ENCODE peak calls at places on chromosomes 6 and 20, in six cellular contexts. M is lower leg skin, T is cardiac fibroblast, R is H1, L is GM23338, D is foreskin fibroblast. W is an unnamed sample.

GRCh38 chr6:75203721-75204120 is 2.1 kb downstream of the COL12A1 start:
- DNase-seq in M (no peak), T (peak), R (no peak), L (no peak), D (peak), W (no peak)

GRCh38 chr6:21281366-21281765 is 312.2 kb upstream of the SOX4 start:
- DNase-seq in M (no peak), T (no peak), R (no peak), L (no peak), D (no peak), W (no peak)

GRCh38 chr6:166496460-166496859 is 90.0 kb downstream of the RAMACL start:
- DNase-seq in M (no peak), T (no peak), R (no peak), L (no peak), D (no peak), W (no peak)

GRCh38 chr6:193180-193579 is 99.1 kb upstream of the DUSP22 start:
- DNase-seq in M (no peak), T (no peak), R (no peak), L (no peak), D (no peak), W (no peak)

GRCh38 chr6:108074359-108075144 is at the start of gene OSTM1:
- DNase-seq in M (peak), T (peak), R (peak), L (peak), D (peak), W (peak)

GRCh38 chr6:141033101-141033500 is 1099.6 kb upstream of the GJE1 start:
- DNase-seq in M (no peak), T (peak), R (no peak), L (no peak), D (peak), W (no peak)

GRCh38 chr20:24194133-24194532 is 205.6 kb upstream of the GGTLC1 start:
- DNase-seq in M (no peak), T (no peak), R (no peak), L (no peak), D (no peak), W (no peak)

GRCh38 chr20:61588356-61589054 is 336.4 kb downstream of the CDH4 start:
- DNase-seq in M (no peak), T (peak), R (no peak), L (no peak), D (peak), W (no peak)

GRCh38 chr20:18781509-18781908 is 32.1 kb upstream of the SCP2D1 start:
- DNase-seq in M (no peak), T (no peak), R (no peak), L (no peak), D (no peak), W (no peak)

DNA sequence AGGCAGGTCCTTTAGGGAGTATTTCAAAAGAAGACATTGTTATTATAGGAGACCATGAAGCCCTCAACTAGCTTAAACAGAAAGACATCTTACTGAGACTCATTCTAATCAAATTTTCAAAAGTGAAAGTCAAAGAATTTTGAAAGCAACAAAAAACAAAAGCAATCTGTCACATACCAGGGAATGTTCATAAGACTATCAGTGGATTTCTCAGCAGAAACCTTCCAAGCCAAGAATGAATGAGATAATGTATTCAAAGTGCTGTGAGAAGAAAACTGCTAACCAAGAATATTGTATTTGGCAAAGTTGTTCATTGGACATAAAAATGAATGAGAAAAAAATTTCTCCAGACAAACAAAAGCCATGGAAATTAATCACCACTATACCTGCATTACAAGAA is 48.2 kb upstream of the FUT9 start:
- DNase-seq in M (no peak), T (no peak), R (no peak), L (no peak), D (no peak), W (no peak)
- H3K4me3 ChIP-seq in M (no peak), T (no peak), R (no peak), L (no peak), D (no peak), W (no peak)

GRCh38 chr6:41017663-41018062 is 21.4 kb downstream of the UNC5CL start:
- DNase-seq in M (no peak), T (no peak), R (no peak), L (no peak), D (no peak), W (no peak)

GRCh38 chr6:41022294-41022693 is 16.7 kb downstream of the UNC5CL start:
- DNase-seq in M (no peak), T (peak), R (no peak), L (no peak), D (peak), W (no peak)

GRCh38 chr6:41025966-41026365 is 13.1 kb downstream of the UNC5CL start:
- DNase-seq in M (no peak), T (no peak), R (no peak), L (no peak), D (no peak), W (no peak)

GRCh38 chr6:41023114-41023513 is 15.9 kb downstream of the UNC5CL start:
- DNase-seq in M (no peak), T (no peak), R (no peak), L (no peak), D (no peak), W (no peak)

DNA sequence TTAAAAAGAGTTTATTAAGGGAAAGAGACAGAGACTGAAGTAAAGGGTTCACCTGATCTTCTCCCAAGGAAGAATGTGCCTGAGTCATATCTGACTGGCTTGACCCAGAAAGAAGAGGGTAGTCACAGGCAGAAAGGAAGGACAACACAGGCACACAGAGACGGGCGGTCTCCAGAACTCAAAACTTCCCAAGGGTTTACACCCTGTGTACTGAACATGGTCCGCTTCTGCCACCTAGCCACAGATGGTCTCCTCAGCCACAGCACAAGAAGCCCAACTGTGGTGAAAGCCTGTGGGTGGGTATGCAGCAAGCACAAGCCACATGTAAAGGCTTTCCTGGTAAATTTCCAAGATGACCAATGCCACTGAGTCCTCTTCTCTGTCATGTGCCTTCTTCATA is 17.2 kb downstream of the UNC5CL start:
- DNase-seq in M (no peak), T (peak), R (no peak), L (no peak), D (peak), W (no peak)
- TF ChIP-seq CTCF in M (no peak), T (no peak), R (peak), L (peak), D (peak), W (no peak)

DNA sequence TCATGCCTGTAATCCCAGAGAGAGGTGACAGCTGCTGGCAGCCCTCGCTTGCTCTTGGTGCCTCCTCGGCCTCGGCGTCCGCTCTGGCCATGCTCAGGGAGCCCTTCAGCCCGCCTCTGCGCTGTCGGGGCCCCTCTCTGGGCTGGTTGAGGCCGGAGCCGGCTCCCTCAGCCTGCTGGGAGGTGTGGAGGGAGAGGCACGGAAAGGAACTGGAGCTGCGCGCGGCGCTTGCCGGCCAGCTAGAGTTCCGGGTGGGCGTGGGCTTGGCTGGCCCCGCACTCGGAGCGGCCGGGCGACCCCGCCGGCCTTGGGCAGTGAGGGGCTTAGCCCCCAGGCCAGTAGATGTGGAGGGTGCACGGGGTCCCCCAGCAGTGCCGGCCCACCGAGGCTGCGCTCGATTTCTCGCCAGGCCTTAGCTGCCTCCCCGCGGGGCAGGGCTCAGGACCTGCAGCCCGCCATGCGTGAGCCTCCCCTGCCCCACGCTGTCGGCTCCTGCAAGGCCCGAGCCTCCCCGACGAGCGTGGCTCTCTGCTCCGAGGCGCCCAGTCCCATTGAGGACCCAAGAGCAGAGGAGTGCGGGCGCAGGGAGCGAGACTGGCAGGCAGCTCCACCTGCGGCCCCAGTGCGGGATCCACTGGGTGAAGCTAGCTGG is 34.6 kb downstream of the C6orf52 start:
- DNase-seq in M (no peak), T (no peak), R (no peak), L (peak), D (peak), W (no peak)
- H3K4me3 ChIP-seq in M (no peak), T (peak), R (peak), L (peak), D (peak), W (no peak)

DNA sequence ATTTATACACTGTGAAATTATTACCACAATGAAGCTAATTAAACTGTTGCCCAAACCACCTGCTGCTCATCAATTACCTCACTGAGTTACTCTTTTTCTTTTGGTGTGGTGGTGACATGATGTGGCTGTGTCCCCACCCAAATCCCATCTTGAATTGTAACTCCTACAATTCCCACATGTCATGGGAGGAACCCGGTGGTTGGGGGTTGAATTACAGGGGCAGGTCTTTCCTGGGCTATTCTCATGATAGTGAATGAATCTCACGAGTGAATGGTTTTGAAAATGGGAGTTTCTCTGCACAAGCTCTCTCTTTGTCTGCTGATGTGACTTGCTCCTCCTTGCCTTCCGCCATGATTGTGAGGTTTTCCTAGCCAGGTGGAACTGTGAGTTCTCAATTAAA is 145.0 kb downstream of the LRRC1 start:
- DNase-seq in M (no peak), T (no peak), R (no peak), L (peak), D (no peak), W (no peak)
- TF ChIP-seq CTCF in M (no peak), T (no peak), R (no peak), L (no peak), D (no peak), W (no peak)

GRCh38 chr6:53244958-53245357 is 96.3 kb upstream of the GCM1 start:
- DNase-seq in M (no peak), T (no peak), R (no peak), L (no peak), D (no peak), W (peak)

GRCh38 chr6:53246924-53247323 is 98.3 kb upstream of the GCM1 start:
- DNase-seq in M (no peak), T (no peak), R (no peak), L (no peak), D (no peak), W (no peak)

GRCh38 chr6:53240763-53241162 is 92.1 kb upstream of the GCM1 start:
- DNase-seq in M (no peak), T (no peak), R (no peak), L (no peak), D (no peak), W (no peak)

GRCh38 chr6:53241936-53242335 is 93.3 kb upstream of the GCM1 start:
- DNase-seq in M (no peak), T (no peak), R (no peak), L (no peak), D (peak), W (no peak)

DNA sequence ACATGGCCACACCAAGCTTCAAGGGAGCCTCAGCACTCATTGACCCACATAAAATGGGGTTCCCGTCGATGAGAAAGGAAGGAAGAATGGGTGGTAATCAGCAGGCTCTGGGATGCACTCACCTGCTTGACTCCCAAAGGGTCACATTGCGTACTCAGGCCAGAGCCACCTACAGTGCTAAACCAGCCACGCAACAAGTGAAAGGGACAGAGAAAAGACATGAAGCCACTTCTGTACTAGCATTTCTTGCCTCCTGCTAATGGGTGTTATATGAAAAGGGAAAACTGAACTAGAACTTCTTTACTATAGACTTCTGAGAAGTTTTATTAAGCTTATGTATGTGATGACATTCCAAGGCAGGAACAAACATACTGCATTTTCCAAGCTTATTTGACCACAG is 95.9 kb upstream of the GCM1 start:
- DNase-seq in M (no peak), T (no peak), R (no peak), L (no peak), D (no peak), W (no peak)
- H3K4me3 ChIP-seq in M (no peak), T (no peak), R (no peak), L (no peak), D (no peak), W (no peak)

GRCh38 chr6:116530436-116530835 is 15.0 kb downstream of the TRAPPC3L start:
- DNase-seq in M (no peak), T (no peak), R (no peak), L (no peak), D (no peak), W (no peak)

GRCh38 chr6:116535109-116535508 is 10.4 kb downstream of the TRAPPC3L start:
- DNase-seq in M (no peak), T (no peak), R (no peak), L (no peak), D (no peak), W (no peak)

GRCh38 chr6:116536216-116536621 is 9.3 kb downstream of the TRAPPC3L start:
- DNase-seq in M (peak), T (peak), R (no peak), L (peak), D (peak), W (peak)

GRCh38 chr6:116531675-116532570 is 13.6 kb downstream of the TRAPPC3L start:
- DNase-seq in M (peak), T (peak), R (no peak), L (peak), D (peak), W (peak)

DNA sequence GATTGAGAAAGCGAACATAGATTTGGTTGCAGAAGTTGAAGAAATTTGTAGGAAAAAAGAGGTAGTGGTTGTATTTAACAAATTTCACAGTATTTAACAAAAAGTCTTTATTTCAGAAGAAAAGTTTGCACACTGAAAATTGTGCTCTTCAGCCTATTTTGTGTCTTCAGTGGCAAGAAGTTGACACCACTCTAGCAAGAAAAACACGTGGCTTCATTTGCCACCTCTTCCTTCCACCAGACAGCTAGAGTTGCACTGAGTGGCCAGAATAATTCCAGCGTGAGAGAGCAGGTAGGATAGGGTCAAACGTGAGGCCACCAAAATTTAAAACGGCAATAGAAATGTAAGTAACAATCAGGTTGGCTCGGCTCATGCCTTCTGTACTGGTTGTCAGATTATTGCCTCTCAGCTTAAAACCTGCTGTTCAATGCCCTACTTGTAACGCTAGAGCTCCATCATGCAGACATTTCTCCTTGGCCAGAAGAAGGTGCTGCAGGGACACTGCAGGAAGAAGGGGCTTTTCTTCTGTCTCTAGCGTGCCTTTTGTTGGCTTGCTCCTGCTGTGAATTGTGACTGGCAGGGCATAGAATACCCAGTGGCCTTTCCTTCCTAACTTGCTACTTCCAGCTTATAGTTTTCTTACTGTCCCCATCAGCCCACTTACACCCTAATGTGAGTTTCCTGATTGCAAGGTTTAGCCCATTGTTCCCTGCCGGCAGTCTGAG is 12.1 kb downstream of the TRAPPC3L start:
- DNase-seq in M (no peak), T (no peak), R (no peak), L (peak), D (no peak), W (no peak)
- TF ChIP-seq CTCF in M (no peak), T (peak), R (no peak), L (peak), D (no peak), W (no peak)

DNA sequence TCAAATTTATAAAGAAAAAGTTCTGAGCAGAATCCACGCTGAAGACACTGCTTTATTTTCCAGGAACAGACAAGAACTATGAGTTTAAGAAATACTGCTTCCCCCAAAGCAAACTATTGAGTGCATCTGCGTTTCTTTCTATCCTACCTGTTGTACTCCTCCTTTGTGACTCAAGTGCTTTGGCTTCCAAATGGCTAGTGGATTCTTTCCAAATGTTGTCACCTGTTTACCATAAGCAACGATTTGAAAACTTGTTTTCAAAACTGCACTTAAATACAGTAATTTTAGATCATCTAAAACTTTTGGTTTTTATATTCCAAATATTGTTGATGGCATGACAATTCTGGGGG is 9.5 kb downstream of the PXDC1 start:
- DNase-seq in M (no peak), T (no peak), R (no peak), L (no peak), D (no peak), W (no peak)
- H3K4me3 ChIP-seq in M (no peak), T (no peak), R (no peak), L (no peak), D (no peak), W (no peak)

DNA sequence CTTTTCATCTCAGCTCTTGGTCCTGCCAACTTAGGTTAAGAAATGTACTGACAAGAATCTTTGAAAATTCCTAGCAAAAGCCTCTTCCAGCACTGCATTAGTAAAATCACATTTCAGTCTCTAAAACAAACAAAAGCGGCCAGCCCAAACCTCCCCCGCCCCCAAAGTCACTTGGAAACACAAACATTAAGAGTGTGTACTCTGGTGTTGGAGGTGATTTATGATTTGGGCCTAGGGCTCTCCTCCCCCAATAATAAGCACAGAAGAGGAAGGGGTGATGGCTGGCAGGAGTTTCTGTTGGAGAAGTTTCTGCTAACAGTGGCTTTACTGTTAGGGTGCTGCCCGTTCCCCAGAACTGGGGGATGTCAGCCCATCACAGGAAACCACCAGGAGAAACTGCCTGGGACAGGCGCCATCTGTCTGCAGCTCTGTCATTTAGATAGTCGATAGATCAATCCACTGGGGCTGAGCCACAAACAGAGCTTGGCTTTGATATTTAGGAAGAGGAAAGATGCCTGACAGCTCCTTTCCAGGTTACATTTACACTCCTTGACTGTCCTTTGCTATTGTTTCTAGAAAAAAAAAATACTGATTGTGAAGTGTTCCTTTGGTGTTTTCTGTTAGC is 199.5 kb downstream of the CD83 start:
- DNase-seq in M (no peak), T (no peak), R (no peak), L (peak), D (no peak), W (no peak)
- TF ChIP-seq CTCF in M (no peak), T (no peak), R (peak), L (peak), D (no peak), W (peak)

W was measured in GM12864.